ENCODE peak calls at places on chromosomes 12 and 14, in ten cellular contexts. G, W, U, D, L, I, P, C, J and X are unnamed samples.

GRCh38 chr14:72788255-72788654 is 105.6 kb downstream of the DPF3 start:
- DNase-seq in J (no peak), G (no peak), C (no peak), P (no peak), I (no peak), L (peak; percentile 28), D (no peak), W (no peak), U (no peak), X (no peak)

GRCh38 chr12:93767524-93767863 is 90.3 kb downstream of the CRADD start:
- DNase-seq in C (no peak), W (no peak), P (no peak), D (peak; percentile 11), G (no peak), J (no peak), I (no peak), L (no peak), U (no peak), X (no peak)

GRCh38 chr14:100363053-100363452 is 39.9 kb downstream of the SLC25A47 start:
- DNase-seq in J (no peak), P (no peak), U (no peak), D (no peak), C (no peak), G (no peak), I (no peak), L (no peak), W (no peak), X (no peak)

GRCh38 chr12:11949738-11950403 is 120.9 kb upstream of the BCL2L14 start:
- DNase-seq in J (no peak), I (peak; percentile 18), W (no peak), C (no peak), U (peak; percentile 78), L (no peak), G (no peak), P (no peak), D (no peak), X (no peak)

GRCh38 chr12:130504110-130504835 is 166.6 kb downstream of the PIWIL1 start:
- DNase-seq in U (no peak), I (no peak), J (no peak), P (no peak), G (no peak), W (no peak), L (no peak), D (no peak), C (no peak), X (no peak)

GRCh38 chr14:35402323-35403084 is 2.0 kb downstream of the NFKBIA start:
- DNase-seq in G (no peak), I (peak; percentile 31), J (no peak), L (peak; percentile 43), U (peak; percentile 32), C (no peak), P (no peak), W (no peak), D (no peak), X (no peak)

GRCh38 chr12:66594688-66595087 is 84.2 kb downstream of the GRIP1 start:
- DNase-seq in L (no peak), I (no peak), J (no peak), G (no peak), W (no peak), C (no peak), P (no peak), U (no peak), D (no peak), X (peak; percentile 16)

GRCh38 chr12:1185460-1186182 is 194.6 kb downstream of the ERC1 start:
- DNase-seq in D (peak; percentile 84), J (no peak), C (no peak), L (peak; percentile 74), P (no peak), W (no peak), I (no peak), U (no peak), G (no peak), X (no peak)

GRCh38 chr12:68138480-68138879 is 21.1 kb downstream of the IFNG start:
- DNase-seq in G (no peak), L (no peak), U (no peak), D (no peak), P (no peak), J (no peak), C (no peak), W (no peak), I (no peak), X (no peak)

GRCh38 chr12:132210223-132211055 is 66.2 kb downstream of the NOC4L start:
- DNase-seq in C (no peak), U (no peak), I (no peak), L (no peak), P (no peak), D (no peak), W (no peak), J (no peak), G (no peak), X (no peak)

GRCh38 chr12:53781218-53781801 is 29.5 kb upstream of the CISTR start:
- DNase-seq in L (no peak), J (no peak), D (no peak), W (no peak), U (no peak), I (no peak), G (no peak), P (no peak), C (no peak), X (no peak)

GRCh38 chr14:64628940-64629403 is 75.3 kb upstream of the PLEKHG3 start:
- DNase-seq in G (peak; percentile 87), U (no peak), D (no peak), J (no peak), W (no peak), C (peak; percentile 83), I (peak; percentile 44), L (no peak), P (no peak), X (peak; percentile 93)

GRCh38 chr12:104953323-104953722 is 4.8 kb downstream of the SLC41A2 start:
- DNase-seq in P (no peak), L (no peak), C (no peak), G (no peak), J (no peak), W (no peak), D (no peak), I (no peak), U (peak; percentile 24), X (no peak)
- TF ChIP-seq CTCF in P (no peak), L (no peak), C (no peak), G (no peak), J (no peak), W (no peak), D (no peak), I (no peak), U (no peak), X (no peak)

GRCh38 chr14:98137626-98138025 is 1134.4 kb downstream of the BCL11B start:
- DNase-seq in U (no peak), I (no peak), J (no peak), L (no peak), W (no peak), G (no peak), D (no peak), C (no peak), P (no peak), X (no peak)

GRCh38 chr14:98136420-98136819 is 1135.6 kb downstream of the BCL11B start:
- DNase-seq in G (no peak), I (no peak), U (no peak), P (no peak), L (no peak), C (no peak), D (no peak), W (no peak), J (no peak), X (no peak)

GRCh38 chr14:98136019-98136418 is 1136.0 kb downstream of the BCL11B start:
- DNase-seq in G (no peak), P (no peak), D (no peak), C (no peak), W (no peak), I (no peak), J (no peak), L (no peak), U (no peak), X (no peak)

GRCh38 chr14:98140862-98141261 is 1131.1 kb downstream of the BCL11B start:
- DNase-seq in D (no peak), U (no peak), P (no peak), J (no peak), C (no peak), G (no peak), L (no peak), W (no peak), I (no peak), X (no peak)

DNA sequence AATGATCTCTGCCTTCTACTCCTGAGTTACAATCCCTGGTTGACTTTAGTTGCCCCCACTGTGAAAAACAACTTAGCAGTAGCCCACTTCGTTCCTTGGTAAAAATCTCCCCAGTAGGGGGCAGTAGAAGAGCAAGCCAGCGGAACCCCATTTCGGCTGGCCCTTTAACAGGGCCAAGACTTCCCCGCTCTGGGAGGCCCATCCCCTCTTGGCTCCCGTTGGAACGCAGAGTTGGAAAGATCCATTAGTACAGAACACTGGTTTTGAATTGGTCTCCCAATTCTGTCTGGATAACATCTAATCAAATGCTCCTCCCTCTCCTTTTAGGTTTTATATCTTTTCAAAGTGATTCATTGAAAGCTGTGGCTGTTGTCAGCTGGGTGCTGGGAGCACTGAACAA is 1133.3 kb downstream of the BCL11B start:
- DNase-seq in W (no peak), I (no peak), D (peak; percentile 32), P (no peak), J (peak; percentile 64), U (no peak), L (peak; percentile 79), C (peak; percentile 13), G (no peak), X (no peak)
- TF ChIP-seq CTCF in W (peak; percentile 68), I (no peak), D (peak; percentile 74), P (peak; percentile 47), J (peak; percentile 88), U (peak; percentile 45), L (peak; percentile 66), C (peak; percentile 50), G (no peak), X (peak; percentile 51)

DNA sequence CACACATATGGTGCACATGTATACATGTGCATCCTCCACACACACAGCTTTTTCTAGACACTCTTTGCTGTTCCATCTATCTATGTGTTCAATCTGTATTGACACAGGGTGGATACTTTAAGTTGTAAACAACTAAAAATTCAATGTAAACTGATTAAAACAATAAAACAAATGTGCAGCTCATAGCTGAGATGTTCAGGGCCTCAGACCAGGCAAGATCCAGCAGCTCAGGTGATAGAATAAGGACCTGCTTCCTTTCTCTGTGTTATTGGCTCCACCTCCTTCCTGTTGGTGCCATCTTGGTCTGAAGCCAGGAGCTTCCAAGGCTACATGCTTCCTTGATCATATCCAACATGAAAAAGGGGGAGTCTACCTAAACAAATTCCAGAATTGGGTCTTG is 158.1 kb upstream of the RFLNA start:
- DNase-seq in P (no peak), W (no peak), G (no peak), I (no peak), J (no peak), L (no peak), U (no peak), D (no peak), C (no peak), X (no peak)
- TF ChIP-seq CTCF in P (no peak), W (no peak), G (no peak), I (no peak), J (no peak), L (no peak), U (no peak), D (no peak), C (no peak), X (no peak)

DNA sequence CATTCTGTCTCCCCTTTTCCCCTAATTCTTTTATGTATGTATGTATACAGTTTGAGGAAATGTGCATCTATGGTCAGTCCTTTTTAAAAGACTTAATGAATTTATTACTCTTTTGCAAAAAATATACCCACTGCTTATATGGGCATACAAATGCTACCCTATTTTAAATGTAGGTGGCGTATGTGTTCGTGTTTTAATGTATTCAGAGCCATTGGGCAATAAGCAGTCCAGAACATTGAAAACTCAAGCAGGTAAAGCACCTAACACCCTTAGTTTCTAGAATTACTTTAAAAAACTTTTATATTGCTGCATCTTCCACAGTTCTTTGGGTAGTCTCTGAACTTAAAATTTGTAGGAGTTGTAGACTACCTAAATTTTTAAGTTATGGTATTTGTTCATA is 42.6 kb upstream of the A2ML1 start:
- DNase-seq in G (no peak), D (no peak), P (no peak), L (peak; percentile 5), U (no peak), I (no peak), W (no peak), C (no peak), J (no peak), X (no peak)
- TF ChIP-seq CTCF in G (no peak), D (no peak), P (no peak), L (no peak), U (no peak), I (no peak), W (no peak), C (no peak), J (no peak), X (no peak)